ENCODE peak calls at places on chromosome 9, in four cellular contexts. P, I, D and M are unnamed samples. For H3K36me3 and H3K79me1, the result is how much of the 10 kb centered on the place peaks cover.

GRCh38 chr9:73173526-73174411 is 22.1 kb downstream of the ANXA1 start:
- DNase-seq in P (no peak), I (no peak), D (no peak), M (no peak)

GRCh38 chr9:137836831-137837241 is 40.7 kb upstream of the CACNA1B start:
- DNase-seq in P (no peak), I (no peak), D (no peak), M (no peak)

GRCh38 chr9:6068983-6069382 is 53.6 kb upstream of the RANBP6 start:
- DNase-seq in P (no peak), I (no peak), D (no peak), M (no peak)

GRCh38 chr9:5626727-5627634 is 1.9 kb upstream of the RIC1 start:
- DNase-seq in P (no peak), I (peak), D (no peak), M (peak)

GRCh38 chr9:89864257-89864656 is 259.4 kb downstream of the GADD45G start:
- DNase-seq in P (no peak), I (no peak), D (no peak), M (no peak)

GRCh38 chr9:89764217-89764616 is 159.4 kb downstream of the GADD45G start:
- DNase-seq in P (no peak), I (no peak), D (no peak), M (no peak)

GRCh38 chr9:82961504-82962125 is 101.3 kb downstream of the RASEF start:
- DNase-seq in P (peak), I (peak), D (peak), M (peak)

GRCh38 chr9:122364117-122364782 is 6.6 kb upstream of the PTGS1 start:
- DNase-seq in P (no peak), I (peak), D (no peak), M (no peak)

GRCh38 chr9:83509372-83509771 is 28.8 kb downstream of the FRMD3 start:
- DNase-seq in P (no peak), I (no peak), D (no peak), M (peak)

GRCh38 chr9:136059851-136060670 is 35.0 kb downstream of the NACC2 start:
- DNase-seq in P (no peak), I (peak), D (no peak), M (no peak)

GRCh38 chr9:2565676-2566340 is 55.8 kb upstream of the VLDLR start:
- DNase-seq in P (no peak), I (no peak), D (no peak), M (no peak)

GRCh38 chr9:116061546-116062205 is 91.9 kb upstream of the PAPPA start:
- DNase-seq in P (no peak), I (no peak), D (no peak), M (peak)

GRCh38 chr9:93136011-93136440 is 2.0 kb upstream of the NINJ1 start:
- DNase-seq in P (no peak), I (peak), D (no peak), M (no peak)

GRCh38 chr9:93543117-93543516 is 33.3 kb upstream of the PHF2 start:
- DNase-seq in P (no peak), I (no peak), D (no peak), M (no peak)

GRCh38 chr9:19999491-20000057 is 210.7 kb upstream of the SLC24A2 start:
- DNase-seq in P (no peak), I (peak), D (no peak), M (no peak)

GRCh38 chr9:89507626-89508025 is 9.7 kb upstream of the SEMA4D start:
- DNase-seq in P (no peak), I (no peak), D (no peak), M (no peak)

GRCh38 chr9:13603916-13604315 is 324.4 kb upstream of the MPDZ start:
- DNase-seq in P (no peak), I (no peak), D (no peak), M (no peak)

GRCh38 chr9:115000217-115000639 is 69.8 kb upstream of the TNFSF8 start:
- DNase-seq in P (no peak), I (no peak), D (no peak), M (no peak)

GRCh38 chr9:9598723-9599122 is 1014.1 kb downstream of the PTPRD start:
- DNase-seq in P (no peak), I (no peak), D (no peak), M (peak)

GRCh38 chr9:136372561-136373299 is 739 bp downstream of the CARD9 start:
- DNase-seq in P (no peak), I (peak), D (peak), M (peak)

GRCh38 chr9:33414263-33414662 is 11.9 kb upstream of the AQP7 start:
- DNase-seq in P (no peak), I (no peak), D (no peak), M (no peak)

GRCh38 chr9:93086445-93087224 is 9.4 kb upstream of the CARD19 start:
- DNase-seq in P (no peak), I (no peak), D (no peak), M (no peak)

GRCh38 chr9:127437497-127438264 is 13.5 kb downstream of the ZNF79 start:
- DNase-seq in P (no peak), I (no peak), D (no peak), M (peak)

GRCh38 chr9:92641092-92641809 is 28.7 kb downstream of the IPPK start:
- DNase-seq in P (no peak), I (no peak), D (no peak), M (no peak)

GRCh38 chr9:135577256-135577655 is 15.7 kb downstream of the PAEP start:
- DNase-seq in P (no peak), I (no peak), D (no peak), M (no peak)

GRCh38 chr9:4016789-4017188 is 283.1 kb downstream of the GLIS3 start:
- DNase-seq in P (no peak), I (no peak), D (no peak), M (no peak)

GRCh38 chr9:20921362-20921761 is 110.1 kb downstream of the HACD4 start:
- DNase-seq in P (no peak), I (peak), D (no peak), M (no peak)

GRCh38 chr9:126491256-126491879 is 122.4 kb upstream of the LMX1B start:
- DNase-seq in P (peak), I (peak), D (peak), M (peak)

GRCh38 chr9:77210116-77210515 is 32.8 kb downstream of the VPS13A start:
- DNase-seq in P (no peak), I (peak), D (no peak), M (peak)

GRCh38 chr9:93599571-93600403 is 23.4 kb downstream of the PHF2 start:
- DNase-seq in P (no peak), I (no peak), D (no peak), M (no peak)

GRCh38 chr9:128512820-128513219 is 8.3 kb downstream of the GLE1 start:
- DNase-seq in P (no peak), I (no peak), D (no peak), M (no peak)

GRCh38 chr9:98002808-98003207 is 19.7 kb downstream of the ANP32B start:
- DNase-seq in P (no peak), I (no peak), D (no peak), M (no peak)

GRCh38 chr9:21017092-21017491 is 14.3 kb downstream of the HACD4 start:
- DNase-seq in P (no peak), I (peak), D (no peak), M (no peak)

GRCh38 chr9:116693233-116693731 is 6.2 kb downstream of the TRIM32 start:
- DNase-seq in P (no peak), I (peak), D (no peak), M (no peak)

DNA sequence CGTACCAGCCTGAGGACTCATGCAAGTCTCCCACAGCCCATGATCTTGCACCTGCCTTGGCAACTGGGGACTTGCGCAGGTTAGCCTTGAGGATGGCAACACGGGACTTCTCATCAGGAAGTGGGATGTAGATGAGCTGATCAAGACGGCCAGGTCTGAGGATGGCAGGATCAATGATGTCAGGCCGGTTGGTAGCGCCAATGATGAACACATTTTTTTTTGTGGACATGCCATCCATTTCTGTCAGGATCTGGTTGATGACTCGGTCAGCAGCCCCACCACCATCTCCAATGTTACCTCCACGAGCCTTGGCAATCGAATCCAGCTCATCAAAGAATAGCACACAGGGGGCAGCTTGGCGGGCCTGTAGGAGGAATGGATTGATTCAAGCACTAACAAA is 13.0 kb downstream of the VCP start:
- DNase-seq in P (no peak), I (no peak), D (no peak), M (no peak)
- H3K36me3 ChIP-seq in P (half or more), I (half or more), D (half or more), M (half or more)

DNA sequence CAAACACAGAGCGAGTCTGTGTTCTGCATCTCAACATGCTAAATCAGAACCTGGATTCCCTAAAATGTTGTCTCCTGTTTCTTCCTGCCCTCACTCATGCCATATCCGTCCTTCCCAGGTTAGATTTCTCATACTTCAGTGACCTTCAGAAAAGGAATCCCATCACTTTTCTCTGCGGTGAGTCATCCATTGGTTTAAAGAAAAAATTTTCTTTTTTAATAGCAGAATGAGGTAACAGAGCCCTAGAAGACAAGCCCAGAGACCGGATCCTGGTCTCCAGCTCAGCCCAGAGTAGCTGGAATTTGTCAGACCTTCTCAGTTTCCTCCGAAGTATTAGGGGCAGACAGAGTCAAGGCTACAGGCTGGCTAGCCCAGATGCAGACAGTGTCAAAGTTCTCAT is 143.2 kb upstream of the DMRT1 start:
- DNase-seq in P (no peak), I (peak), D (no peak), M (no peak)
- H3K4me2 ChIP-seq in P (no peak), I (peak), D (no peak), M (no peak)

DNA sequence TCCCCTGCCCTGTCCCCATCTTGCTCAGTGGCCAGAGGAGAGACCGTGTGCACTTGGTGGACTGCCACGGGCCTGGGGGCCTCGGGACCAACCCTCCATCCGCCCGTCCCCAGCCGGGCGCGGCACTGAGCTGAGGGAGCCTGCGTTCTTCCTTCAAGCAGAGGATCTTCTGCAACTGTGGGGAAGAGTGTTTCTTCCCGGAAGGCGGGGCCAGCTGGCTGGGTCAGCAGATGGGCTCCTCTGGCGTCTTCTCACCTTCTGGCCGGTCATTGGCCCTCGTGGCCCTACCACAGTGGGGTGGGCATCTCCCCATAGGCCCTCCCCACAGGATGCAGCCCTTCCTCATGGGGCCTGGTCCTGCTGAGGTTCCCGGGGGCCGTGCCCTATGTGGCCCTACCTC is 17.4 kb downstream of the RXRA start:
- DNase-seq in P (no peak), I (no peak), D (no peak), M (no peak)
- H3K79me1 ChIP-seq in P (half or more), I (under half), D (under half), M (under half)

GRCh38 chr9:132390966-132391365 is 15.7 kb downstream of the TTF1 start:
- DNase-seq in P (no peak), I (no peak), D (no peak), M (no peak)
- H3K36me3 ChIP-seq in P (under half), I (half or more), D (half or more), M (under half)

GRCh38 chr9:124122321-124122720 is 110.8 kb downstream of the LHX2 start:
- DNase-seq in P (no peak), I (peak), D (peak), M (no peak)

GRCh38 chr9:124120272-124120671 is 108.7 kb downstream of the LHX2 start:
- DNase-seq in P (no peak), I (no peak), D (no peak), M (no peak)

GRCh38 chr9:124121725-124122124 is 110.2 kb downstream of the LHX2 start:
- DNase-seq in P (no peak), I (no peak), D (no peak), M (no peak)

GRCh38 chr9:124124729-124125589 is 113.4 kb downstream of the LHX2 start:
- DNase-seq in P (no peak), I (no peak), D (no peak), M (no peak)

DNA sequence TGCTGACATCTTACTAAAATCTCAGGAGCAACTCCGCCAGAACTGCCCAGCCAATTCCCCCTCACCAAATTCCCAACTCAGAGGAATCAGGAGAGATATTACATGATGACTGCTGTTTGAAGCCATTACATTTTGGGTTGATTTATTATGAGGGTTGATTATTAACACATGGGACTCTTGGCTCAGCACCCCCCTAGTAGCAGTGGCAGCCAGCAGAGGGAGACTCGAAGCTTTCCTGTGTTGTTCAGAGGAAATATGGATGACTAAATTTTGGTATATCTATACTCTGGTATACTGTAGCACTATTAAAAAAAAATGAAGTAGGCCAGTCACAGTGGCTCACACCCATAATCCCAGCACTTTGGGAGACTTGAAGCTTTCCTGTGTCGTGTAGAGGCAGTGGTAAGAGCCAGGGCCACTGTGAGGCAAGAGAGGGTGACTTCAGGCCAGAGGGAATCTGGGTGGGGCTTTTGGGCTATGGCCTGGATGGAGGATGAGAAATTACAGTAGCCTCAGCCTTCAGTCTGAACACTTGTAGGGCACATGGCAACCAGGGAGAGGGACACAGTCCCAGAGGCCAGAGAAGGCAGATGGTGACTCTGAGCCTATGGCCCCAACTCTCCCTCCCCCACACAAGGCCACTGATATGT is 111.4 kb downstream of the LHX2 start:
- DNase-seq in P (no peak), I (peak), D (no peak), M (no peak)
- H3K4me2 ChIP-seq in P (no peak), I (no peak), D (no peak), M (no peak)